ENCODE peak calls at places on chromosomes 13 and 19, in nine cellular contexts. H is ascending aorta, E is lower leg skin, W is tibial artery, L is A549, G is esophagus muscularis mucosa, B is mammary epithelial cell, A is fibroblast of pulmonary artery, Z is AG10803. F is an unnamed sample.

GRCh38 chr13:99303863-99304521 is 3.2 kb downstream of the GPR183 start:
- DNase-seq in L (no peak), B (no peak), A (no peak), W (peak), G (no peak), E (peak), H (no peak), Z (no peak), F (no peak)

GRCh38 chr19:52542984-52543664 is 15.7 kb downstream of the ZNF808 start:
- DNase-seq in Z (no peak), E (no peak), W (no peak), L (no peak), H (no peak), B (no peak), A (no peak), G (no peak), F (no peak)

GRCh38 chr19:4083677-4084546 is 17.2 kb upstream of the ZBTB7A start:
- DNase-seq in H (no peak), B (no peak), L (no peak), E (no peak), G (no peak), Z (no peak), A (no peak), W (no peak), F (no peak)

GRCh38 chr19:42277821-42278809 is 9.1 kb downstream of the CIC start:
- DNase-seq in E (peak), Z (peak), H (no peak), A (peak), L (no peak), W (no peak), B (peak), G (no peak), F (no peak)

GRCh38 chr13:46289260-46289955 is 77.7 kb downstream of the LRRC63 start:
- DNase-seq in L (no peak), H (no peak), G (no peak), E (no peak), B (no peak), A (no peak), W (no peak), Z (peak), F (no peak)

GRCh38 chr19:7349961-7350711 is 1.4 kb downstream of the ARHGEF18 start:
- DNase-seq in E (no peak), B (no peak), G (no peak), L (no peak), Z (no peak), W (no peak), H (peak), A (no peak), F (no peak)

GRCh38 chr19:19280561-19280960 is 7.5 kb upstream of the TM6SF2 start:
- DNase-seq in B (no peak), E (no peak), A (peak), G (no peak), W (no peak), H (no peak), Z (peak), L (no peak), F (peak)

GRCh38 chr19:18533058-18533457 is 10.3 kb downstream of the FKBP8 start:
- DNase-seq in B (no peak), H (no peak), A (no peak), W (no peak), G (no peak), E (no peak), Z (no peak), L (no peak), F (no peak)

GRCh38 chr13:112454648-112455334 is 78.6 kb downstream of the SPACA7 start:
- DNase-seq in A (no peak), G (peak), L (no peak), W (no peak), E (no peak), Z (no peak), B (no peak), H (no peak), F (no peak)

GRCh38 chr13:22883262-22883840 is 297.4 kb upstream of the SGCG start:
- DNase-seq in A (no peak), B (no peak), H (no peak), G (no peak), L (no peak), Z (no peak), E (no peak), W (no peak), F (no peak)

GRCh38 chr19:42109896-42110295 is 22.4 kb downstream of the POU2F2 start:
- DNase-seq in A (no peak), W (no peak), G (no peak), E (no peak), L (no peak), H (no peak), Z (no peak), B (no peak), F (no peak)

GRCh38 chr19:33029746-33030303 is 34.9 kb downstream of the RHPN2 start:
- DNase-seq in H (no peak), B (no peak), W (no peak), G (no peak), A (no peak), L (peak), Z (no peak), E (no peak), F (no peak)

GRCh38 chr13:73216381-73216831 is 157.6 kb downstream of the KLF5 start:
- DNase-seq in B (peak), G (no peak), A (no peak), Z (peak), E (no peak), L (no peak), W (no peak), H (no peak), F (no peak)

GRCh38 chr13:79901336-79901735 is 420.4 kb downstream of the NDFIP2 start:
- DNase-seq in Z (no peak), G (no peak), H (no peak), L (no peak), B (peak), E (no peak), A (peak), W (no peak), F (no peak)

GRCh38 chr19:3655402-3656072 is 28.9 kb upstream of the CACTIN start:
- DNase-seq in G (no peak), A (peak), H (no peak), W (no peak), L (no peak), E (no peak), Z (peak), B (peak), F (peak)

GRCh38 chr19:7852851-7853759 is 21.1 kb downstream of the PRR36 start:
- DNase-seq in L (peak), E (no peak), G (no peak), W (no peak), A (peak), Z (peak), B (peak), H (no peak), F (no peak)

GRCh38 chr19:18419699-18420460 is 682 bp downstream of the SSBP4 start:
- DNase-seq in L (no peak), A (no peak), G (no peak), B (no peak), E (no peak), H (no peak), Z (no peak), W (peak), F (no peak)

GRCh38 chr19:47419789-47420188 is 462 bp upstream of the MEIS3 start:
- DNase-seq in L (no peak), B (no peak), H (no peak), G (no peak), Z (no peak), A (no peak), W (no peak), E (no peak), F (no peak)
- H3K4me3 ChIP-seq in L (no peak), B (no peak), H (no peak), G (no peak), Z (no peak), A (no peak), W (no peak), E (no peak), F (peak)

DNA sequence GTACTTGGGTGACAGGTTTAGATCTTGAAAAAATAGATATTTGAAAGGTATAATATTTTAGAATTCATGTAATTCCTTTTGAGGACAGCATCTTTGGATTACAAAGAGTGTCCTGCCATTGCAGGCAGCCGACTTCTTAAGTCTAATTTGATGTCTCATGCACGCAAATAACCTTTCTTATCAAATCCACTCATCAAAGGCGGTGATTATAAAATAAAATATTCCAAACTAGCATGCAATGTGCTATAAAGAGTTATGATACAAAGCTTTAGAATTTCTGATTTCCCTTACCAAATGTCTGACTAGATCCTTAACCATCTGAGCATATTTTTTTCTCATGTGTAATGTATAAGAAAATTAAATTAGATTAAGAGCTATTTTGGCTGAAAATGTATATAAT is 739.3 kb downstream of the LIG4 start:
- DNase-seq in B (no peak), G (no peak), L (no peak), E (no peak), W (no peak), Z (peak), A (no peak), H (no peak), F (no peak)
- H3K4me3 ChIP-seq in B (no peak), G (no peak), L (no peak), E (no peak), W (no peak), Z (no peak), A (no peak), H (no peak), F (no peak)

DNA sequence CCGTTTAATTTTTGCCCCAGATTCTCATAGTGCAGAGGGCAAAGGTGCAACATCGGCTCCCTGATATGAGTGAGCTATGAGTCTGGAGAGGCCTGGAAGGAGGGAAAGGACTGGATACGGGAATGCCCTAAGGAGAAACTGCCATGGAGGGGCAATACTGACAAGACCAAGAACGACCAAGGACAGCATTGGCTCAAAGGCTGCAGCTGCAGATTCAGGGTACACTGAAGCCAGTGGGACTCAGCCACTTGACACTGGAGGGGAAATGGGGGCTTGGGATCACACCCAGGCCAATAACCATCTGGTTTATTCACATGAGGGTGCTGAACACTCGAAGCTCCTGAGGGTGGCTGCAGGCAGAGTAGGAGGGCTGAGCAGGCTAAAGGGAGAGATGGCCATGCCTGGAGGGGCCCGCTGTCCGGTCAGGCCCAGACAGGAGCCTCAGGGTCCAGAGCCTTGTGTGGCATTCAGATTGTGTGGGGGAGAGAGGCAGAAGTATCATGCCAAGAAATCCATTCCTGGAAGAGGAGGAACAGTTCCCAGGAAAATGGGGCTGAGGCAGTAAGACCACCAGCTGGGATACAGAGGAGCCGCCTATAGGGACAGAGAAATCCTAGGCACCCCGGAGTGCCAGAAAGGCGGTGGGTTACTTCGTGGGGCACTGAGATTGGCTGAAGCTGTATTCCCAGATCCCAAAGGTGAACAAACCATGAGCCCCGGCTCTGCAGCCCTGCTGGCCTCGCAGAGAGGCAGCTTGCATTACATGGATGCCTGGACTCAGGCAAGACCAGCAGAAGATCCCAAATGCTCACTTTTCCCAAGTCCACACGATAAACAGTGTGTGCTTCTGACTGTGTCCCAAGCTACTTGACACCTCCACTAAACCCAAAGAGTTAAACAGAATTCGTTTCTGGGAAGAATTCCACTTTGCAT is 20.7 kb downstream of the COL4A1 start:
- DNase-seq in G (no peak), Z (no peak), H (peak), E (peak), A (no peak), L (no peak), W (no peak), B (no peak), F (no peak)
- H3K4me3 ChIP-seq in G (no peak), Z (no peak), H (no peak), E (no peak), A (no peak), L (no peak), W (no peak), B (no peak), F (no peak)

GRCh38 chr13:113927661-113928581 is 46.0 kb downstream of the C13orf46 start:
- DNase-seq in A (peak), H (peak), W (peak), L (no peak), E (peak), Z (peak), B (peak), G (no peak), F (peak)
- H3K4me3 ChIP-seq in A (no peak), H (no peak), W (no peak), L (no peak), E (no peak), Z (peak), B (no peak), G (no peak), F (no peak)

GRCh38 chr19:38321646-38322323 is 2.1 kb downstream of the KCNK6 start:
- DNase-seq in G (no peak), Z (peak), L (no peak), W (no peak), A (peak), E (no peak), B (peak), H (peak), F (no peak)
- H3K4me3 ChIP-seq in G (peak), Z (peak), L (no peak), W (peak), A (peak), E (no peak), B (no peak), H (peak), F (no peak)

GRCh38 chr19:31553112-31553843 is 204.0 kb upstream of the TSHZ3 start:
- DNase-seq in B (peak), H (no peak), Z (no peak), E (no peak), A (no peak), W (no peak), G (no peak), L (peak), F (no peak)
- H3K4me3 ChIP-seq in B (no peak), H (no peak), Z (no peak), E (no peak), A (no peak), W (no peak), G (no peak), L (no peak), F (no peak)

GRCh38 chr19:50148528-50148927 is 14.6 kb downstream of the IZUMO2 start:
- DNase-seq in G (no peak), W (no peak), A (no peak), B (no peak), Z (no peak), E (no peak), H (no peak), L (no peak), F (no peak)
- H3K4me3 ChIP-seq in G (peak), W (no peak), A (no peak), B (no peak), Z (no peak), E (no peak), H (no peak), L (peak), F (no peak)